ENCODE peak calls at places on chromosomes 3 and 15, in seven cellular contexts. C is ovary, S is HepG2, R is heart left ventricle, P is uterus, T is Peyer's patch, K is spleen. B is an unnamed sample.

GRCh38 chr3:45509038-45509767 is 85.3 kb upstream of the LIMD1 start:
- DNase-seq in C (no peak), S (no peak), R (no peak), P (no peak), T (no peak), K (no peak), B (no peak)

GRCh38 chr15:82572311-82572710 is 32.1 kb upstream of the RPS17 start:
- DNase-seq in C (peak; percentile 32), S (no peak), R (no peak), P (no peak), T (no peak), K (no peak), B (no peak)

GRCh38 chr3:142028174-142028833 is 121.0 kb downstream of the TFDP2 start:
- DNase-seq in C (no peak), S (no peak), R (no peak), P (no peak), T (peak; percentile 22), K (no peak), B (no peak)

GRCh38 chr3:168139947-168140346 is 44.2 kb upstream of the GOLIM4 start:
- DNase-seq in C (no peak), S (no peak), R (no peak), P (no peak), T (no peak), K (no peak), B (no peak)

GRCh38 chr3:195147649-195148121 is 123.3 kb downstream of the XXYLT1 start:
- DNase-seq in C (no peak), S (no peak), R (peak; percentile 76), P (peak; percentile 65), T (peak; percentile 75), K (peak; percentile 86), B (peak; percentile 88)

GRCh38 chr15:74901612-74902063 is 5.0 kb downstream of the FAM219B start:
- DNase-seq in C (peak; percentile 66), S (peak; percentile 49), R (no peak), P (peak; percentile 54), T (peak; percentile 48), K (peak; percentile 80), B (peak; percentile 83)

GRCh38 chr15:71294636-71295241 is 179.5 kb downstream of the THSD4 start:
- DNase-seq in C (no peak), S (no peak), R (no peak), P (peak; percentile 31), T (no peak), K (no peak), B (no peak)

GRCh38 chr3:108036984-108037741 is 53.7 kb downstream of the CD47 start:
- DNase-seq in C (no peak), S (no peak), R (no peak), P (no peak), T (no peak), K (no peak), B (no peak)

GRCh38 chr3:30496496-30496966 is 109.9 kb upstream of the TGFBR2 start:
- DNase-seq in C (no peak), S (no peak), R (no peak), P (peak; percentile 37), T (no peak), K (no peak), B (peak; percentile 92)

GRCh38 chr15:51203797-51204196 is 109.1 kb upstream of the TNFAIP8L3 start:
- DNase-seq in C (no peak), S (peak; percentile 4), R (no peak), P (no peak), T (no peak), K (no peak), B (no peak)

GRCh38 chr15:40439461-40440299 is 1.1 kb upstream of the BAHD1 start:
- DNase-seq in C (peak; percentile 82), S (peak; percentile 34), R (peak; percentile 73), P (peak; percentile 48), T (peak; percentile 34), K (peak; percentile 85), B (no peak)

GRCh38 chr3:16816048-16816780 is 68.5 kb upstream of the PLCL2 start:
- DNase-seq in C (no peak), S (no peak), R (no peak), P (no peak), T (no peak), K (no peak), B (no peak)

GRCh38 chr3:113441051-113441770 is at the start of gene CFAP44:
- DNase-seq in C (peak; percentile 91), S (peak; percentile 68), R (peak; percentile 88), P (peak; percentile 86), T (peak; percentile 18), K (peak; percentile 86), B (peak; percentile 89)

GRCh38 chr3:69294014-69294771 is 91.7 kb downstream of the FRMD4B start:
- DNase-seq in C (no peak), S (no peak), R (no peak), P (no peak), T (no peak), K (no peak), B (no peak)

GRCh38 chr15:78102741-78103140 is 10.4 kb downstream of the SH2D7 start:
- DNase-seq in C (no peak), S (no peak), R (no peak), P (no peak), T (no peak), K (no peak), B (no peak)

GRCh38 chr3:27521179-27521871 is 37.1 kb upstream of the SLC4A7 start:
- DNase-seq in C (no peak), S (peak; percentile 69), R (no peak), P (no peak), T (no peak), K (no peak), B (peak; percentile 76)

GRCh38 chr3:150545419-150546225 is 674 bp downstream of the SERP1 start:
- DNase-seq in C (no peak), S (peak; percentile 7), R (peak; percentile 81), P (no peak), T (peak; percentile 41), K (no peak), B (peak; percentile 81)
- TF ChIP-seq POLR2A in C (no peak), S (no peak), R (no peak), P (no peak), T (no peak), K (no peak), B (no peak)

GRCh38 chr15:58921267-58921666 is 12.2 kb downstream of the SLTM start:
- DNase-seq in C (no peak), S (no peak), R (no peak), P (no peak), T (no peak), K (no peak), B (no peak)

GRCh38 chr15:58923284-58923683 is 10.2 kb downstream of the SLTM start:
- DNase-seq in C (no peak), S (no peak), R (no peak), P (no peak), T (no peak), K (no peak), B (no peak)

GRCh38 chr15:58924326-58924725 is 9.2 kb downstream of the SLTM start:
- DNase-seq in C (no peak), S (no peak), R (no peak), P (no peak), T (no peak), K (no peak), B (no peak)

GRCh38 chr15:58926823-58927222 is 6.7 kb downstream of the SLTM start:
- DNase-seq in C (no peak), S (no peak), R (no peak), P (no peak), T (no peak), K (no peak), B (no peak)

GRCh38 chr15:58923696-58924300 is 9.7 kb downstream of the SLTM start:
- DNase-seq in C (no peak), S (no peak), R (no peak), P (no peak), T (no peak), K (no peak), B (no peak)
- H3K27ac ChIP-seq in C (no peak overlapping the region), S (no peak overlapping the region), R (no peak overlapping the region), P (peak overlapping the region; percentile 66), T (no peak overlapping the region), K (peak overlapping the region; percentile 50), B (peak overlapping the region; percentile 32)

GRCh38 chr15:29454506-29454905 is 184.9 kb upstream of the NSMCE3 start:
- DNase-seq in C (no peak), S (no peak), R (no peak), P (no peak), T (no peak), K (no peak), B (no peak)

GRCh38 chr15:29452881-29453731 is 183.5 kb upstream of the NSMCE3 start:
- DNase-seq in C (no peak), S (no peak), R (no peak), P (no peak), T (no peak), K (no peak), B (no peak)

GRCh38 chr15:29448320-29448719 is 178.7 kb upstream of the NSMCE3 start:
- DNase-seq in C (no peak), S (no peak), R (no peak), P (no peak), T (no peak), K (no peak), B (no peak)

GRCh38 chr15:29449136-29449535 is 179.5 kb upstream of the NSMCE3 start:
- DNase-seq in C (no peak), S (no peak), R (no peak), P (no peak), T (no peak), K (no peak), B (no peak)

GRCh38 chr15:29451201-29451781 is 181.7 kb upstream of the NSMCE3 start:
- DNase-seq in C (no peak), S (peak; percentile 11), R (peak; percentile 55), P (no peak), T (no peak), K (no peak), B (no peak)
- TF ChIP-seq CTCF in C (no peak), S (peak; percentile 48), R (peak; percentile 14), P (no peak), T (no peak), K (no peak), B (no peak)

GRCh38 chr15:60370105-60370803 is 27.5 kb downstream of the ANXA2 start:
- DNase-seq in C (no peak), S (no peak), R (no peak), P (no peak), T (no peak), K (no peak), B (no peak)
- TF ChIP-seq POLR2A in C (no peak), S (no peak), R (no peak), P (no peak), T (no peak), K (peak; percentile 50), B (no peak)

DNA sequence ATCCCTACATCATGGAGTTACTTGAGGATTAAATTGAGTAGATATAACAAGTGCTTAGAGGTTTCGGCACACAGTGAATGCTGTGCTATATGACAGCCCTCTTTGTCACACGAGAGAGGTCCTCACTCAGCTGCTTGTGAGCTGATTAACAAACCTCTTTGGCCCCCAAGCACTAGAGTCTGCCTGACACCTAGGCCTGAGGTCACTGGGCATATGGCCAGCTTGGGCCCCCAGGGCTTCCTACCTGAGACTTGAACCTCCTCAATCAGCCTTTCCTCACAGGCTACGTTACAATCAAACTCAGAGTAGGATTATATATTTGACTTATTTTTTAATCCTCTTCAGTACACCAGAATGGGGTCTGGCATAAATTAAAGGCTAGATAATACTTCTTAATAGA is 88.8 kb downstream of the WDR72 start:
- DNase-seq in C (no peak), S (no peak), R (no peak), P (no peak), T (no peak), K (no peak), B (no peak)
- H3K27ac ChIP-seq in C (no peak overlapping the region), S (no peak overlapping the region), R (no peak overlapping the region), P (no peak overlapping the region), T (no peak overlapping the region), K (no peak overlapping the region), B (no peak overlapping the region)